ENCODE peak calls at places on chromosomes 5 and 9, in four cellular contexts. E is effector memory CD4-positive, alpha-beta T cell; Y is endodermal cell; G is dorsolateral prefrontal cortex. F is an unnamed sample.

GRCh38 chr5:94968507-94969095 is 316.3 kb downstream of the MCTP1 start:
- DNase-seq in G (no peak), Y (peak), E (no peak), F (no peak)

GRCh38 chr5:93580387-93581100 is 475 bp downstream of the NR2F1-AS1 start:
- DNase-seq in E (no peak), Y (no peak), G (no peak), F (no peak)

GRCh38 chr9:137305788-137306545 is 3.9 kb upstream of the NRARP start:
- DNase-seq in G (no peak), E (no peak), Y (peak), F (no peak)

GRCh38 chr5:50967388-50968039 is 301.1 kb downstream of the PARP8 start:
- DNase-seq in E (no peak), G (no peak), Y (peak), F (no peak)

GRCh38 chr9:3331801-3332200 is 194.0 kb downstream of the RFX3 start:
- DNase-seq in Y (peak), G (no peak), E (no peak), F (no peak)

GRCh38 chr9:90331826-90332575 is 310.6 kb downstream of the DIRAS2 start:
- DNase-seq in E (no peak), G (no peak), Y (no peak), F (no peak)

GRCh38 chr9:127664678-127665507 is 41.9 kb upstream of the CFAP157 start:
- DNase-seq in E (no peak), Y (no peak), G (no peak), F (no peak)

GRCh38 chr5:116681334-116682013 is 106.9 kb upstream of the SEMA6A start:
- DNase-seq in E (no peak), G (no peak), Y (no peak), F (no peak)

GRCh38 chr5:91359957-91360609 is 23.0 kb downstream of the ARRDC3 start:
- DNase-seq in G (no peak), E (no peak), Y (no peak), F (no peak)

GRCh38 chr5:55472642-55473041 is 62.1 kb downstream of the PLPP1 start:
- DNase-seq in G (no peak), Y (no peak), E (no peak), F (no peak)

GRCh38 chr5:37810311-37810710 is 29.5 kb downstream of the GDNF start:
- DNase-seq in Y (no peak), E (no peak), G (no peak), F (no peak)

GRCh38 chr9:1411826-1412225 is 361.7 kb downstream of the DMRT2 start:
- DNase-seq in G (no peak), E (no peak), Y (no peak), F (no peak)

GRCh38 chr5:142311725-142312124 is 13.1 kb downstream of the SPRY4 start:
- DNase-seq in E (no peak), G (no peak), Y (no peak), F (no peak)

GRCh38 chr9:78369644-78370219 is 72.8 kb downstream of the PSAT1 start:
- DNase-seq in E (peak), G (peak), Y (peak), F (peak)

GRCh38 chr5:135827965-135828792 is 6.3 kb upstream of the SLC25A48 start:
- DNase-seq in G (no peak), Y (peak), E (no peak), F (no peak)

GRCh38 chr9:104776787-104777186 is 12.9 kb downstream of the NIPSNAP3B start:
- DNase-seq in E (no peak), G (no peak), Y (no peak), F (no peak)

GRCh38 chr5:145495741-145496140 is 339.4 kb downstream of the PRELID2 start:
- DNase-seq in G (no peak), Y (no peak), E (no peak), F (no peak)

GRCh38 chr5:170338933-170339779 is 41.6 kb upstream of the LCP2 start:
- DNase-seq in E (peak), Y (peak), G (no peak), F (no peak)

DNA sequence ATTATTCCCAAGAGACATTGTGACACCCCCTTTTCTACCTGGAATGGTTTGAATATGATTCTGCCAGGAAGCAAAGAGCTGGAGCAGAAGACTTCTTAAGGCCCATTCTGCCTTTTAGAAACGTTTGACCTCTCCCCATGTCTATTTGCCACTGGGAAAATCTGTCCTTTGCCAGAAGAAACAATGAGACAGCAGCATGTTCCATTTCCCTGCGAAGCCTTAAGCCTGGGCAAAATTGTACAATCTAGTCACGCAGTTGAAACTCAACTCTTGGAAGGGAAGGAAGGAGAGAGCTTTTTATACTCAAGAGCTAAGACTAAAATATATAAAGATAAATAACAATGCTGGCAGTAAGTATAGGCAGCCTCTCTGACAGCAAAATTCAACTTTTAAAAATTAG is 22.1 kb upstream of the SPOCK1 start:
- DNase-seq in Y (no peak), G (no peak), E (no peak), F (no peak)
- H3K27ac ChIP-seq in Y (no peak), G (no peak), E (no peak), F (no peak)

GRCh38 chr5:157714480-157714879 is 16.7 kb upstream of the THG1L start:
- DNase-seq in E (no peak), Y (no peak), G (no peak), F (no peak)

GRCh38 chr5:157714036-157714435 is 17.2 kb upstream of the THG1L start:
- DNase-seq in G (no peak), E (no peak), Y (no peak), F (no peak)

GRCh38 chr5:157719231-157719630 is 12.0 kb upstream of the THG1L start:
- DNase-seq in G (no peak), E (no peak), Y (peak), F (no peak)

GRCh38 chr5:157721159-157721558 is 10.1 kb upstream of the THG1L start:
- DNase-seq in G (no peak), Y (no peak), E (no peak), F (no peak)

GRCh38 chr5:157718529-157718928 is 12.7 kb upstream of the THG1L start:
- DNase-seq in E (no peak), Y (peak), G (peak), F (peak)
- H3K27ac ChIP-seq in E (no peak), Y (no peak), G (peak), F (peak)

DNA sequence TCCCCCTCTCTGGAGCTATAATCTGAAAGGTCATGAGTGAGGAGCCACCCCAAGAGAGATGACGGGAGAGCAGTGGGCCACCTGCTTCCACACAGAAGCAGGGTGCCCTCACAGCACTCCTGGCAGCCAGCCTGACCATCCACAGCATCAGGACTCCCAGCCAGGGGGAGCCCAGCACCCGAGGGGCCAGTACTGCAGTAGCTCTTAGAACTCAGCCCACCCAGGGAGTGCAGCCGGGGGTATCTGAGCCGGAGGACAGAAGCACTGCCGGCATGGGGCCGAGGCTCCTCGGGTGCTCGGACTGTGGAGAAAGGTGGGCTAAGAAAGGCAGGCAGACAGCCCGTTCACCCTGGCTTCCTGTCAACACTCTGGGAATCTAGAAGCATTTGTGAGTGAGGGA is 25.7 kb upstream of the ASPN start:
- DNase-seq in G (no peak), Y (no peak), E (no peak), F (no peak)
- H3K27ac ChIP-seq in G (no peak), Y (no peak), E (no peak), F (no peak)

GRCh38 chr5:109740329-109740728 is 50.6 kb downstream of the MAN2A1 start:
- DNase-seq in Y (peak), E (no peak), G (no peak), F (no peak)

GRCh38 chr5:109743770-109744212 is 54.1 kb downstream of the MAN2A1 start:
- DNase-seq in E (no peak), G (no peak), Y (peak), F (no peak)

GRCh38 chr5:109744261-109744660 is 54.5 kb downstream of the MAN2A1 start:
- DNase-seq in Y (no peak), E (no peak), G (no peak), F (no peak)

GRCh38 chr5:109741390-109741789 is 51.7 kb downstream of the MAN2A1 start:
- DNase-seq in E (no peak), Y (no peak), G (no peak), F (no peak)

DNA sequence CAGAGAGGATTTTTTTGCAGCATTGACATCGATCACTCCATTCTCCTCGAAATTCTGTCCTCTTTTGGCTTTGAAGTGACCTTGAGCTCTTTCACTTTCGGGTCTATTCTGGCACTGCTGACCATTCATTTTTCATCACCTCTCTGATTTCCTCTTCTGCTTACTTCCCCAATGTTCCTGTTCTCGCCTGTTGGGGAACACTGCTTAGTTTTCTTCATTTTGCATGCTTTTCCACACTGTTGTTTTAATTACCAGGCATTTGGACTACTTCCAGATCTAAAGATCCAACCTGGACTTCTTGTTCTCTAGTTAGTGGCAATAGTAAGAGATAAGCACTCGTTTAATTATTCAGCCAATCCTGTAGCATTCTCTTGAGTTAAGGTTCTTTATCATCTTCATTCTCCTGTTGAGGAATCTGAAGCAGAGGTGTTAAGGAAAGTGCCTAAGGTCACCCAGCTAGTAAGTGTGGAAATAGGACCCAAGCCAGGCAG is 53.4 kb downstream of the MAN2A1 start:
- DNase-seq in Y (no peak), E (no peak), G (no peak), F (no peak)
- H3K27ac ChIP-seq in Y (peak), E (no peak), G (peak), F (peak)

DNA sequence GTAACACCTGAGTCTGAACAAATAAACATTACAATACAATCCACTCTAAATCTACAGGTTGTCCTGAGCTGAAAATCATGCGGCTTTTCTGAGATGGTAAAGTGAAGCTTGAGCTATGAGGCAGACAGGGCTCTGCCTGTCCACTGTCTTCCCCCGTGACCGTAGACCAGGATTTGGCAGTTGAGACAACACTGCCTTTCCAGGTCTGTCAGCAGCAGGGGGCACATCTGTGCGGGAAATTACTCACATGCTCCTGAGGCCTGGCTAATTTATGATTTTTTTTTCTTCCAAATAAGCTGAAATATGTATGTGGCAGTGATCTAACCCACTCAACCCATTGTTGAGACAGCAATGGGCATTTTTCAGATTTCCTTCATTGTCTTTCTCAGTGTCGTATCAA is 307.9 kb downstream of the FBXL7 start:
- DNase-seq in G (no peak), E (no peak), Y (no peak), F (peak)
- H3K27ac ChIP-seq in G (peak), E (no peak), Y (no peak), F (no peak)

GRCh38 chr9:16867571-16868311 is 2.7 kb downstream of the BNC2 start:
- DNase-seq in G (no peak), Y (no peak), E (no peak), F (no peak)

GRCh38 chr9:16869140-16869903 is 1.1 kb downstream of the BNC2 start:
- DNase-seq in E (no peak), Y (peak), G (no peak), F (no peak)

GRCh38 chr9:16866542-16866941 is 3.9 kb downstream of the BNC2 start:
- DNase-seq in Y (no peak), G (no peak), E (no peak), F (no peak)

GRCh38 chr9:16868706-16869105 is 1.8 kb downstream of the BNC2 start:
- DNase-seq in Y (no peak), G (no peak), E (no peak), F (no peak)

DNA sequence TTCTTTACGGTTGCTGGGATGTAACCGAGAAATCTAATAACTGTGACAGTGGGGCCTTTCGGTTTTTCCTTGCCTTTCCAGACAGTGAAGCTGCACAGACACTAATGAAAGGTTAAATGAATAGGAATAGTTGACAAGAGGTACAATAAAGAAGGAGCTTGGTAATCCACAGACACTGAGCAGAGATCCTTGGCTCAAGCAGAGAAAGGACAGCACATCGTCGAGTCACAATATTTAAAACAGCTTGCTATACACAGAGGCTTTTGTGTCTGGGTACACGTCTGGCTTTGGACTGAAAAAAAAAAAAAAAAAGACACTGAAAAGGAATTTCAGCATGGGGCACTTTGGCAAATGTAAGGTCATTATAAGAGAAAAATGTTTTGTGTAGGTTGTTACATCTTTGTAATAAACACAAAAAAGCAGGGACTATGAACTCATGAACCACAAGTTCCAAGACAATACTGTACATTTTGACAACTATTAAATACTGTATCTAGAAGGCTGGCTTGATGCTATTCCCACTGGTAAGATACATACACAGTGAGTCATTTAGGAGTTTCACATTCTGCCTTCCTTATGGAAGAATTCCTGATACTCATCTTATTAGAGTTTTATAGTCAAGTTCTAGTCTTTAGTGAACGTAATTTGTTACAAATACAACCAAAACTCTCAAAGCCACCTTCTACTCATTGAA is 5.6 kb downstream of the BNC2 start:
- DNase-seq in G (no peak), E (no peak), Y (no peak), F (no peak)
- H3K27ac ChIP-seq in G (no peak), E (no peak), Y (peak), F (no peak)

GRCh38 chr5:77867194-77867691 is 91.1 kb upstream of the TBCA start:
- DNase-seq in E (no peak), Y (no peak), G (no peak), F (no peak)
- H3K27ac ChIP-seq in E (no peak), Y (no peak), G (peak), F (peak)

GRCh38 chr5:140041492-140042421 is 1.3 kb downstream of the NRG2 start:
- DNase-seq in G (peak), E (no peak), Y (peak), F (peak)

GRCh38 chr5:140041099-140041491 is 2.0 kb downstream of the NRG2 start:
- DNase-seq in Y (no peak), E (no peak), G (no peak), F (no peak)

GRCh38 chr5:140044041-140044440 is 942 bp upstream of the NRG2 start:
- DNase-seq in E (no peak), Y (no peak), G (no peak), F (no peak)

GRCh38 chr5:140042551-140043507 is at the start of gene NRG2:
- DNase-seq in E (peak), Y (peak), G (peak), F (peak)

DNA sequence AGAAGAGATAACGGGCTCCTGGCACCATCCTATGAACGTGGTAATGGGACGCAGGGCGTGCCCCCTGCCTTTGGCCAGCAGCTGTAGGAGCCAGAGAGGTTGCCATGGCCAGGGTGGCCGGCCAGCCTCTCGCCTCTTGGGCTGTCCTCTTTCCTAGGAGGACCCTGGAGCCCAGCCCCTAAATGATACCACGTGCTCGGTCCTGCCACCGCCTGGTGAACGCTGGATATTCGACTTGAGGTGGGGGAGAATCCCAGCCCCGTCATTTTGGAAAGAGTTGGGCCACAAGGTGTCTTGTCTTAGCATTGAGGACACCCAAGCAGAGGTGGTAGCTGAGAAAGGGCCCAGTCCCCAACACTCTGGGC is 391 bp upstream of the NRG2 start:
- DNase-seq in G (peak), Y (peak), E (no peak), F (peak)
- H3K27ac ChIP-seq in G (peak), Y (no peak), E (no peak), F (peak)

DNA sequence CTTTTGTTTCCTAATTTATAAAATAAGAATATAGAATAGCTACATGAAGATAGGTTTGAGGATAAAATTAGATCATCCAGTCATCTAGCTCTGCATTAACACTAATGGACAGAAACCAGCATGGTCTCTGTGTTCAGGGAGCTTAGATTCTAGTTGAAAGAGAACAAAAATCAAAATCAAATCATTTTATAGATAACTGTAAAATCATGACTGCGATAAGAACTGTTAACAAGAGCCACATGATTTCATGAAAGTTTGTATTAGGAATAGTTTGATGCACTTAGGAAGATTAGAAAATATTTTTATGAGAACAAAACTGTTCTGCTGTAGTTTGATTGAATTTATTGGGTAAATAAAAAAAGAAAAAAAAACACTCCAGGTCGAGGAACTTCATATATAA is 1074.7 kb downstream of the MAT2B start:
- DNase-seq in G (no peak), E (no peak), Y (no peak), F (no peak)
- H3K27ac ChIP-seq in G (no peak), E (no peak), Y (no peak), F (no peak)

F was measured in substantia nigra.